ENCODE peak calls at places on chromosome 2, in five cellular contexts. T is mammary epithelial cell; A is effector memory CD4-positive, alpha-beta T cell; J is body of pancreas; R is prostate gland. G is an unnamed sample.

GRCh38 chr2:12819098-12819465 is 102.3 kb downstream of the TRIB2 start:
- DNase-seq in R (peak; percentile 74), A (no peak), J (peak; percentile 67), T (peak; percentile 85), G (no peak)

GRCh38 chr2:219851801-219852481 is 224.5 kb downstream of the SLC4A3 start:
- DNase-seq in A (no peak), J (no peak), T (peak; percentile 58), R (no peak), G (no peak)

GRCh38 chr2:8003462-8004075 is 678.3 kb upstream of the ID2 start:
- DNase-seq in J (no peak), R (peak; percentile 14), T (no peak), A (no peak), G (no peak)

GRCh38 chr2:196440413-196440812 is 199.1 kb upstream of the CCDC150 start:
- DNase-seq in J (no peak), A (no peak), T (no peak), R (no peak), G (no peak)

GRCh38 chr2:121018136-121019057 is 266.6 kb downstream of the TFCP2L1 start:
- DNase-seq in J (no peak), T (no peak), A (no peak), R (peak; percentile 2), G (no peak)

GRCh38 chr2:74902281-74902860 is 56.1 kb upstream of the POLE4 start:
- DNase-seq in J (no peak), R (no peak), T (no peak), A (no peak), G (no peak)

GRCh38 chr2:159077869-159078268 is 109.4 kb downstream of the TANC1 start:
- DNase-seq in R (no peak), A (no peak), T (no peak), J (no peak), G (no peak)

GRCh38 chr2:25903216-25903776 is 25.0 kb upstream of the ASXL2 start:
- DNase-seq in A (no peak), J (no peak), R (no peak), T (no peak), G (no peak)

GRCh38 chr2:133986076-133986837 is 267.6 kb upstream of the MGAT5 start:
- DNase-seq in A (no peak), T (no peak), J (no peak), R (no peak), G (no peak)

GRCh38 chr2:192029089-192029488 is 165.6 kb downstream of the TMEFF2 start:
- DNase-seq in J (no peak), R (no peak), A (no peak), T (peak; percentile 21), G (no peak)

GRCh38 chr2:72142743-72143440 is 4.8 kb downstream of the CYP26B1 start:
- DNase-seq in T (no peak), J (peak; percentile 39), A (no peak), R (peak; percentile 42), G (no peak)

GRCh38 chr2:18245375-18245774 is 315.1 kb downstream of the RDH14 start:
- DNase-seq in A (no peak), R (no peak), T (no peak), J (no peak), G (no peak)

GRCh38 chr2:138373993-138374408 is 127.6 kb upstream of the SPOPL start:
- DNase-seq in T (peak; percentile 17), A (no peak), R (no peak), J (peak; percentile 46), G (no peak)
- H3K9me3 ChIP-seq in T (no peaks in the 10 kb centered on the region), A (no peaks in the 10 kb centered on the region), R (no peaks in the 10 kb centered on the region), J (no peaks in the 10 kb centered on the region), G (no peaks in the 10 kb centered on the region)

GRCh38 chr2:183134016-183134415 is 9.8 kb downstream of the NUP35 start:
- DNase-seq in J (no peak), A (no peak), R (no peak), T (no peak), G (no peak)
- H3K4me3 ChIP-seq in J (no peak overlapping the region), A (no peak overlapping the region), R (no peak overlapping the region), T (no peak overlapping the region), G (no peak overlapping the region)

GRCh38 chr2:153133716-153134115 is 344.8 kb downstream of the RPRM start:
- DNase-seq in A (no peak), J (no peak), T (no peak), R (no peak), G (no peak)
- H3K9me3 ChIP-seq in A (no peaks in the 10 kb centered on the region), J (no peaks in the 10 kb centered on the region), T (no peaks in the 10 kb centered on the region), R (no peaks in the 10 kb centered on the region), G (no peaks in the 10 kb centered on the region)

GRCh38 chr2:127805491-127805890 is 5.5 kb downstream of the WDR33 start:
- DNase-seq in R (no peak), J (no peak), A (no peak), T (no peak), G (no peak)
- H3K4me3 ChIP-seq in R (no peak overlapping the region), J (no peak overlapping the region), A (no peak overlapping the region), T (no peak overlapping the region), G (no peak overlapping the region)

GRCh38 chr2:109053716-109054115 is 64.7 kb upstream of the EDAR start:
- DNase-seq in T (no peak), R (no peak), J (no peak), A (no peak), G (no peak)

GRCh38 chr2:109055435-109055834 is 66.4 kb upstream of the EDAR start:
- DNase-seq in T (no peak), A (no peak), J (no peak), R (no peak), G (no peak)

GRCh38 chr2:109052922-109053321 is 63.9 kb upstream of the EDAR start:
- DNase-seq in T (no peak), R (no peak), A (no peak), J (no peak), G (no peak)

GRCh38 chr2:109057686-109058085 is 68.7 kb upstream of the EDAR start:
- DNase-seq in A (no peak), J (no peak), R (no peak), T (no peak), G (peak; percentile 39)

GRCh38 chr2:109054865-109055264 is 65.8 kb upstream of the EDAR start:
- DNase-seq in T (peak; percentile 79), A (no peak), R (no peak), J (no peak), G (no peak)
- H3K9me3 ChIP-seq in T (no peaks in the 10 kb centered on the region), A (no peaks in the 10 kb centered on the region), R (no peaks in the 10 kb centered on the region), J (no peaks in the 10 kb centered on the region), G (no peaks in the 10 kb centered on the region)

GRCh38 chr2:136025057-136025973 is 39.9 kb upstream of the DARS1 start:
- DNase-seq in J (peak; percentile 67), A (no peak), T (no peak), R (peak; percentile 74), G (no peak)
- H3K4me3 ChIP-seq in J (no peak overlapping the region), A (no peak overlapping the region), T (no peak overlapping the region), R (no peak overlapping the region), G (no peak overlapping the region)

GRCh38 chr2:174919886-174920595 is 85.1 kb downstream of the CHN1 start:
- DNase-seq in R (no peak), T (no peak), J (no peak), A (no peak), G (no peak)
- H3K9me3 ChIP-seq in R (no peaks in the 10 kb centered on the region), T (no peaks in the 10 kb centered on the region), J (no peaks in the 10 kb centered on the region), A (no peaks in the 10 kb centered on the region), G (no peaks in the 10 kb centered on the region)

GRCh38 chr2:9975805-9976447 is 24.4 kb downstream of the GRHL1 start:
- DNase-seq in T (peak; percentile 96), R (no peak), A (no peak), J (peak; percentile 66), G (no peak)
- H3K4me3 ChIP-seq in T (no peak overlapping the region), R (no peak overlapping the region), A (no peak overlapping the region), J (no peak overlapping the region), G (no peak overlapping the region)

GRCh38 chr2:130378898-130379214 is 23.0 kb downstream of the PTPN18 start:
- DNase-seq in A (no peak), R (no peak), T (no peak), J (no peak), G (no peak)
- H3K9me3 ChIP-seq in A (no peaks in the 10 kb centered on the region), R (no peaks in the 10 kb centered on the region), T (no peaks in the 10 kb centered on the region), J (no peaks in the 10 kb centered on the region), G (no peaks in the 10 kb centered on the region)